ENCODE peak calls at places on chromosomes 7 and 10, in ten cellular contexts. P is activated gamma-delta T cell treated with Interleukin-2 at 50 U/mL for 16 hours; J is spleen; T is HTR-8/SVneo; U is EH; O is mammary epithelial cell; E is nephron progenitor cell; R is fibroblast of gingiva; Y is stimulated activated CD8-positive, alpha-beta memory T cell treated with anti-CD3 and anti-CD28 coated beads, Interleukin-7, amount 100 ng/mL, for 4 hours; C is NB4. S is an unnamed sample.

GRCh38 chr10:46557319-46558140 is 1.1 kb upstream of the GPRIN2 start:
- DNase-seq in U (no peak), Y (no peak), T (no peak), P (peak), O (no peak), J (peak), R (no peak), C (no peak), E (peak), S (no peak)

GRCh38 chr7:409344-410281 is 110.0 kb downstream of the PDGFA start:
- DNase-seq in P (no peak), E (peak), T (no peak), J (peak), R (no peak), Y (no peak), O (no peak), U (no peak), C (no peak), S (no peak)

GRCh38 chr7:84546403-84546802 is 351.8 kb upstream of the SEMA3A start:
- DNase-seq in U (no peak), E (no peak), Y (no peak), P (no peak), O (no peak), R (no peak), T (no peak), J (no peak), C (no peak), S (no peak)

GRCh38 chr10:11320809-11321520 is 290.5 kb downstream of the USP6NL start:
- DNase-seq in J (no peak), E (no peak), T (no peak), Y (no peak), R (no peak), U (no peak), O (no peak), P (no peak), C (no peak), S (no peak)

GRCh38 chr7:842436-843031 is 10.3 kb downstream of the SUN1 start:
- DNase-seq in J (peak), P (no peak), T (no peak), U (no peak), C (no peak), R (peak), O (no peak), E (no peak), Y (no peak), S (no peak)

GRCh38 chr10:73887038-73888015 is 13.0 kb upstream of the CAMK2G start:
- DNase-seq in J (no peak), R (peak), C (no peak), E (no peak), T (peak), U (peak), Y (no peak), P (no peak), O (peak), S (peak)

GRCh38 chr10:52391927-52392602 is 78.0 kb downstream of the DKK1 start:
- DNase-seq in Y (no peak), C (no peak), J (no peak), P (no peak), O (peak), U (no peak), R (no peak), E (no peak), T (no peak), S (no peak)

GRCh38 chr7:151838861-151839381 is 38.0 kb downstream of the PRKAG2 start:
- DNase-seq in Y (peak), T (no peak), O (no peak), E (no peak), J (peak), R (no peak), P (peak), U (no peak), C (peak), S (no peak)

GRCh38 chr7:140230517-140230861 is 53.7 kb upstream of the KDM7A start:
- DNase-seq in P (peak), T (no peak), O (no peak), Y (peak), J (peak), U (peak), C (no peak), E (peak), R (no peak), S (no peak)

GRCh38 chr10:115989621-115990020 is 283.4 kb downstream of the GFRA1 start:
- DNase-seq in O (peak), T (no peak), R (no peak), P (no peak), U (peak), C (no peak), E (no peak), J (no peak), Y (no peak), S (no peak)

GRCh38 chr7:84236398-84236797 is 41.8 kb upstream of the SEMA3A start:
- DNase-seq in J (no peak), U (peak), T (no peak), Y (no peak), E (no peak), R (no peak), C (no peak), P (no peak), O (peak), S (peak)

GRCh38 chr10:79106651-79107050 is 37.9 kb downstream of the ZMIZ1 start:
- DNase-seq in E (no peak), T (no peak), J (no peak), O (no peak), P (no peak), R (no peak), Y (no peak), C (no peak), U (no peak), S (no peak)

GRCh38 chr10:58436071-58436470 is 50.9 kb downstream of the TFAM start:
- DNase-seq in R (no peak), J (no peak), U (peak), Y (no peak), E (no peak), C (peak), T (no peak), P (no peak), O (peak), S (peak)

GRCh38 chr10:80161321-80162084 is 29.0 kb downstream of the PLAC9 start:
- DNase-seq in R (no peak), C (peak), T (no peak), O (no peak), J (no peak), U (no peak), E (no peak), P (no peak), Y (no peak), S (no peak)

GRCh38 chr7:155147172-155147571 is 77.0 kb downstream of the HTR5A start:
- DNase-seq in J (no peak), R (no peak), E (no peak), C (no peak), P (no peak), Y (no peak), U (no peak), O (no peak), T (no peak), S (no peak)

GRCh38 chr10:67306588-67307205 is 380.9 kb downstream of the LRRTM3 start:
- DNase-seq in J (no peak), R (no peak), U (peak), P (no peak), O (peak), E (no peak), Y (no peak), T (peak), C (peak), S (peak)

GRCh38 chr10:103966671-103967432 is at the start of gene SLK:
- DNase-seq in P (peak), T (peak), Y (peak), R (peak), O (peak), E (peak), C (peak), J (peak), U (peak), S (peak)

GRCh38 chr7:82263880-82264751 is 179.5 kb downstream of the CACNA2D1 start:
- DNase-seq in C (no peak), R (peak), Y (no peak), T (no peak), O (no peak), J (no peak), E (no peak), P (no peak), U (no peak), S (no peak)

GRCh38 chr10:60290558-60290957 is 99.1 kb downstream of the ANK3 start:
- DNase-seq in C (no peak), P (no peak), J (no peak), E (no peak), Y (no peak), T (no peak), O (no peak), R (no peak), U (no peak), S (no peak)

GRCh38 chr7:73844848-73845460 is 2.6 kb upstream of the METTL27 start:
- DNase-seq in R (peak), E (no peak), P (no peak), J (no peak), U (peak), Y (no peak), O (peak), T (no peak), C (no peak), S (peak)

GRCh38 chr7:424301-424935 is 95.2 kb downstream of the PDGFA start:
- DNase-seq in P (no peak), R (no peak), O (no peak), C (no peak), J (peak), T (no peak), E (no peak), U (no peak), Y (no peak), S (no peak)

GRCh38 chr10:113420057-113420732 is 132.7 kb upstream of the HABP2 start:
- DNase-seq in C (no peak), J (no peak), R (no peak), U (no peak), T (no peak), O (no peak), E (no peak), P (no peak), Y (no peak), S (no peak)